ENCODE peak calls at places on chromosomes 12 and 14, in six cellular contexts. C, J, F, Z, X and I are unnamed samples.
A peak's percentile ranks its signal among the peaks of the same experiment; 100 is the strongest.

GRCh38 chr14:39773387-39773786 is 341.2 kb upstream of the FBXO33 start:
- DNase-seq in F (no peak), Z (no peak), C (no peak), X (no peak), J (no peak), I (no peak)

GRCh38 chr12:96986883-96987523 is 79.9 kb downstream of the NEDD1 start:
- DNase-seq in Z (peak; percentile 33), F (no peak), J (no peak), X (peak; percentile 16), C (no peak), I (no peak)

GRCh38 chr14:73755434-73756014 is 41.3 kb upstream of the PNMA1 start:
- DNase-seq in X (peak; percentile 39), C (no peak), Z (no peak), J (peak; percentile 50), F (no peak), I (peak; percentile 54)

GRCh38 chr12:79262938-79263337 is 398.4 kb downstream of the SYT1 start:
- DNase-seq in Z (no peak), X (no peak), J (no peak), F (no peak), C (no peak), I (no peak)

GRCh38 chr12:68609955-68610434 is 704 bp upstream of the RAP1B start:
- DNase-seq in F (no peak), C (peak; percentile 26), J (no peak), Z (no peak), X (no peak), I (no peak)

GRCh38 chr14:105060751-105061427 is 4.3 kb downstream of the GPR132 start:
- DNase-seq in Z (no peak), C (no peak), X (no peak), F (no peak), J (no peak), I (peak; percentile 55)

GRCh38 chr12:42128327-42128726 is 16.3 kb downstream of the GXYLT1 start:
- DNase-seq in X (no peak), Z (no peak), C (no peak), J (no peak), F (no peak), I (no peak)

GRCh38 chr14:95524706-95525512 is 8.5 kb upstream of the SYNE3 start:
- DNase-seq in C (no peak), J (no peak), Z (peak; percentile 15), X (no peak), F (no peak), I (no peak)

GRCh38 chr12:122902854-122903703 is 7.2 kb upstream of the VPS37B start:
- DNase-seq in X (no peak), C (no peak), Z (no peak), J (no peak), F (no peak), I (no peak)

GRCh38 chr12:119512772-119513497 is 80.6 kb upstream of the TMEM233 start:
- DNase-seq in F (peak; percentile 59), X (peak; percentile 50), Z (peak; percentile 21), C (no peak), J (no peak), I (no peak)

GRCh38 chr14:35121026-35121886 is 534 bp downstream of the PPP2R3C start:
- DNase-seq in C (peak; percentile 18), X (peak; percentile 89), F (no peak), Z (peak; percentile 46), J (no peak), I (peak; percentile 17)

GRCh38 chr12:7935773-7936581 is at the start of gene SLC2A3:
- DNase-seq in F (peak; percentile 76), C (peak; percentile 64), J (peak; percentile 25), Z (peak; percentile 58), X (peak; percentile 74), I (peak; percentile 39)

GRCh38 chr14:91149462-91149861 is 35.6 kb downstream of the DGLUCY start:
- DNase-seq in F (no peak), J (peak; percentile 86), C (peak; percentile 66), X (peak; percentile 32), Z (peak; percentile 67), I (no peak)

GRCh38 chr14:61489932-61490331 is 168.6 kb downstream of the PRKCH start:
- DNase-seq in J (peak; percentile 22), Z (peak; percentile 69), F (no peak), C (no peak), X (no peak), I (peak; percentile 46)

GRCh38 chr12:47293406-47293805 is 213.6 kb upstream of the AMIGO2 start:
- DNase-seq in J (no peak), X (no peak), F (no peak), Z (no peak), C (no peak), I (no peak)

GRCh38 chr12:46268617-46269428 is at the start of gene SLC38A1:
- DNase-seq in F (peak; percentile 83), C (peak; percentile 76), X (peak; percentile 80), J (peak; percentile 92), Z (peak; percentile 80), I (peak; percentile 86)

GRCh38 chr12:56897844-56898341 is 36.3 kb downstream of the SDR9C7 start:
- DNase-seq in J (no peak), C (no peak), Z (no peak), F (no peak), X (no peak), I (no peak)

GRCh38 chr14:65206448-65207096 is 104.3 kb upstream of the MAX start:
- DNase-seq in X (no peak), F (no peak), J (no peak), Z (no peak), C (no peak), I (no peak)

GRCh38 chr12:88893801-88894200 is 313.5 kb upstream of the KITLG start:
- DNase-seq in C (no peak), F (no peak), Z (no peak), J (no peak), X (no peak), I (no peak)

GRCh38 chr12:18676112-18676511 is 61.7 kb downstream of the PLCZ1 start:
- DNase-seq in Z (no peak), F (no peak), J (no peak), X (no peak), C (no peak), I (no peak)

GRCh38 chr14:61569783-61570182 is 125.5 kb upstream of the HIF1A start:
- DNase-seq in F (no peak), C (no peak), Z (no peak), X (no peak), J (no peak), I (peak; percentile 55)

GRCh38 chr14:76761849-76762616 is 765 bp downstream of the VASH1 start:
- DNase-seq in Z (no peak), X (no peak), J (no peak), F (no peak), C (no peak), I (no peak)

GRCh38 chr12:46368684-46369083 is 3.9 kb downstream of the SLC38A2 start:
- DNase-seq in F (no peak), C (no peak), X (no peak), J (no peak), Z (no peak), I (no peak)

GRCh38 chr12:94829552-94829951 is 173.9 kb downstream of the NDUFA12 start:
- DNase-seq in C (no peak), X (no peak), F (no peak), J (no peak), Z (no peak), I (no peak)

GRCh38 chr14:43145361-43145760 is 1361.7 kb downstream of the FSCB start:
- DNase-seq in X (no peak), F (no peak), Z (no peak), C (no peak), J (no peak), I (no peak)

GRCh38 chr14:36520601-36521525 is 831 bp upstream of the NKX2-1 start:
- DNase-seq in C (no peak), J (no peak), X (peak; percentile 24), Z (no peak), F (peak; percentile 80), I (no peak)

GRCh38 chr14:62133776-62134175 is 371.6 kb downstream of the SNAPC1 start:
- DNase-seq in Z (no peak), C (no peak), X (no peak), J (no peak), F (no peak), I (no peak)

GRCh38 chr14:54467280-54467679 is 21.5 kb downstream of the GMFB start:
- DNase-seq in F (no peak), X (no peak), C (no peak), Z (no peak), J (no peak), I (no peak)

GRCh38 chr12:125185740-125186470 is 120.7 kb downstream of the AACS start:
- DNase-seq in X (peak; percentile 93), C (peak; percentile 31), F (peak; percentile 89), J (peak; percentile 20), Z (peak; percentile 59), I (peak; percentile 82)

GRCh38 chr12:53101931-53102781 is 1.1 kb upstream of the SOAT2 start:
- DNase-seq in X (no peak), Z (no peak), J (no peak), C (no peak), F (no peak), I (no peak)
- H3K4me1 ChIP-seq in X (peaks cover 40% of the 10 kb centered on the region), Z (peaks cover 29% of the 10 kb centered on the region), J (peaks cover 11% of the 10 kb centered on the region), C (no peaks in the 10 kb centered on the region), F (peaks cover 6% of the 10 kb centered on the region), I (peaks cover 30% of the 10 kb centered on the region)

DNA sequence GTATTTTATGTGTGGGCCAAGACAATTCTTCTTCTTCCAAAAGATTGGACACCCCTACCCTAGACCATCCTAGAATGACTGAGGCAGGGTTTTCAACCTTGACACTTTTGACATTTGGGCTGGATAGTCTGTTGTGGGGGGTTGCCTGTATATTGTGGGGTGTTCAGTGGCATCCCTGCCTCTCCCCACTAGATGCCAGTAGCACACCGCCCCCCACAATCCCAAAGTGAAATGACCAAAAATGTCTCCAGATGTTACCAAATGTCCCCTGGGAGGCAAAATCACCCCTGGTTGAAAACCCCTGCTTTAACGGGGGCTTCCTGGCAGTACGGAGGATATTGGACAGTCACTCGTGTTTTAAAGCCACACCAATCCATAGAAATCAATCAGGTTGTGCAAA is 219.6 kb downstream of the PHETA1 start:
- DNase-seq in Z (no peak), J (no peak), C (no peak), X (no peak), F (no peak), I (no peak)
- TF ChIP-seq CTCF in Z (no peak), J (no peak), C (no peak), X (peak; percentile 46), F (peak; percentile 46), I (no peak)

GRCh38 chr12:33296529-33296928 is 143.1 kb downstream of the SYT10 start:
- DNase-seq in F (no peak), J (no peak), C (no peak), X (no peak), Z (no peak), I (no peak)
- H3K4me3 ChIP-seq in F (no peak overlapping the region), J (no peak overlapping the region), C (no peak overlapping the region), X (no peak overlapping the region), Z (no peak overlapping the region), I (no peak overlapping the region)

GRCh38 chr14:34025325-34026017 is 74.6 kb upstream of the EGLN3 start:
- DNase-seq in J (no peak), F (no peak), C (no peak), Z (no peak), X (no peak), I (no peak)
- H3K4me1 ChIP-seq in J (no peaks in the 10 kb centered on the region), F (no peaks in the 10 kb centered on the region), C (no peaks in the 10 kb centered on the region), Z (no peaks in the 10 kb centered on the region), X (no peaks in the 10 kb centered on the region), I (peaks cover 4% of the 10 kb centered on the region)